ENCODE peak calls at places on chromosomes 4 and X, in ten cellular contexts. B is IMR-90, X is SK-N-SH, J is uterus, M is BJ, C is kidney, G is ovary, S is fibroblast of mammary gland, F is astrocyte of the spinal cord, O is neural progenitor cell. D is an unnamed sample.

GRCh38 chr4:106132045-106132444 is 184.0 kb downstream of the TBCK start:
- DNase-seq in B (no peak), X (no peak), J (no peak), M (no peak), C (no peak), G (no peak), S (no peak), F (no peak), O (no peak), D (no peak)

GRCh38 chrX:9671998-9672397 is 93.6 kb downstream of the GPR143 start:
- DNase-seq in B (no peak), X (no peak), J (no peak), M (no peak), C (no peak), G (no peak), S (no peak), F (no peak), O (no peak), D (no peak)

GRCh38 chr4:45063166-45063565 is 336.8 kb upstream of the GNPDA2 start:
- DNase-seq in B (no peak), X (no peak), J (peak), M (no peak), C (no peak), G (no peak), S (no peak), F (no peak), O (no peak), D (no peak)

GRCh38 chr4:176475091-176475490 is 155.3 kb downstream of the SPCS3 start:
- DNase-seq in B (no peak), X (no peak), J (no peak), M (no peak), C (no peak), G (no peak), S (no peak), F (no peak), O (no peak), D (peak)

GRCh38 chr4:110705440-110705782 is 82.5 kb upstream of the PITX2 start:
- DNase-seq in B (no peak), X (no peak), J (no peak), M (no peak), C (no peak), G (no peak), S (no peak), F (no peak), O (no peak), D (no peak)

GRCh38 chr4:8350326-8350725 is 80.8 kb downstream of the HTRA3 start:
- DNase-seq in B (no peak), X (no peak), J (no peak), M (no peak), C (peak), G (no peak), S (no peak), F (no peak), O (no peak), D (no peak)

GRCh38 chrX:107678957-107679740 is 50.8 kb downstream of the PRPS1 start:
- DNase-seq in B (peak), X (no peak), J (peak), M (no peak), C (peak), G (peak), S (peak), F (peak), O (no peak), D (peak)

GRCh38 chr4:106247600-106247999 is 68.4 kb downstream of the TBCK start:
- DNase-seq in B (peak), X (no peak), J (no peak), M (no peak), C (no peak), G (no peak), S (no peak), F (no peak), O (no peak), D (no peak)

GRCh38 chrX:38313190-38313589 is 14.1 kb downstream of the RPGR start:
- DNase-seq in B (peak), X (no peak), J (no peak), M (no peak), C (no peak), G (no peak), S (peak), F (peak), O (no peak), D (no peak)

GRCh38 chr4:153919667-153920066 is 130.8 kb upstream of the SFRP2 start:
- DNase-seq in B (no peak), X (no peak), J (no peak), M (no peak), C (no peak), G (no peak), S (peak), F (no peak), O (no peak), D (no peak)

GRCh38 chr4:87192155-87192919 is 28.1 kb downstream of the KLHL8 start:
- DNase-seq in B (no peak), X (no peak), J (no peak), M (no peak), C (no peak), G (no peak), S (peak), F (peak), O (no peak), D (no peak)

GRCh38 chr4:110597582-110597981 is 25.3 kb downstream of the PITX2 start:
- DNase-seq in B (no peak), X (no peak), J (no peak), M (no peak), C (no peak), G (no peak), S (no peak), F (no peak), O (no peak), D (no peak)

GRCh38 chr4:184541918-184542317 is 67.6 kb upstream of the IRF2 start:
- DNase-seq in B (no peak), X (no peak), J (no peak), M (no peak), C (no peak), G (no peak), S (no peak), F (no peak), O (no peak), D (no peak)

GRCh38 chrX:52553995-52554642 is 37.3 kb upstream of the XAGE1B start:
- DNase-seq in B (no peak), X (no peak), J (no peak), M (no peak), C (no peak), G (no peak), S (no peak), F (no peak), O (no peak), D (no peak)

GRCh38 chrX:52558140-52558539 is 41.3 kb upstream of the XAGE1B start:
- DNase-seq in B (no peak), X (no peak), J (no peak), M (no peak), C (no peak), G (no peak), S (no peak), F (no peak), O (no peak), D (no peak)

DNA sequence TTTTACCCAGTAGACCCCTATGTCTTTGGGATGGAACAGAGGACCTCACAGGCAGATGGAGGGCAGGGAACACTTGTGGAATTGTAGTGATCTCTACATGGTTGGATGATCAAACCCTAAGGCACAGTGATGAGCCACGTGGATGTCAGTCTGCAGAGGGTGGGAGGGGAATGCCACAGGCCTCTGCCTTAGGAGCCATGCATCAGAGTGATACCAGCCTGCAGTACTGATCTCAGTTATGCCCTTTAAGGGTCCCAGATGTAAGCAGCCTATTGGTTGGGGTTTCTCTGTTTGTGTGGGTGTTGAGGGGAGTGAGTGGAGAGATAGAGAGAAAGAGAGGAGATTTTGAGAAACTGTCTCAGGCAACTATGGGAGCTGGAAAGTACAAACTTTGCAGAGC is 39.9 kb upstream of the XAGE1B start:
- DNase-seq in B (no peak), X (no peak), J (no peak), M (no peak), C (no peak), G (no peak), S (no peak), F (no peak), O (no peak), D (no peak)
- H3K4me3 ChIP-seq in B (no peak), X (no peak), J (no peak), M (no peak), C (no peak), G (no peak), S (no peak), F (no peak), O (no peak), D (no peak)

GRCh38 chr4:112057479-112057878 is 87.8 kb upstream of the FAM241A start:
- DNase-seq in B (no peak), X (no peak), J (no peak), M (no peak), C (no peak), G (no peak), S (no peak), F (no peak), O (no peak), D (no peak)

GRCh38 chr4:112063260-112063659 is 82.0 kb upstream of the FAM241A start:
- DNase-seq in B (no peak), X (no peak), J (no peak), M (no peak), C (no peak), G (no peak), S (peak), F (no peak), O (no peak), D (no peak)

GRCh38 chr4:112061418-112061817 is 83.8 kb upstream of the FAM241A start:
- DNase-seq in B (no peak), X (no peak), J (no peak), M (no peak), C (no peak), G (no peak), S (no peak), F (no peak), O (no peak), D (no peak)

GRCh38 chr4:112058433-112058832 is 86.8 kb upstream of the FAM241A start:
- DNase-seq in B (peak), X (no peak), J (no peak), M (no peak), C (no peak), G (no peak), S (no peak), F (no peak), O (no peak), D (peak)

DNA sequence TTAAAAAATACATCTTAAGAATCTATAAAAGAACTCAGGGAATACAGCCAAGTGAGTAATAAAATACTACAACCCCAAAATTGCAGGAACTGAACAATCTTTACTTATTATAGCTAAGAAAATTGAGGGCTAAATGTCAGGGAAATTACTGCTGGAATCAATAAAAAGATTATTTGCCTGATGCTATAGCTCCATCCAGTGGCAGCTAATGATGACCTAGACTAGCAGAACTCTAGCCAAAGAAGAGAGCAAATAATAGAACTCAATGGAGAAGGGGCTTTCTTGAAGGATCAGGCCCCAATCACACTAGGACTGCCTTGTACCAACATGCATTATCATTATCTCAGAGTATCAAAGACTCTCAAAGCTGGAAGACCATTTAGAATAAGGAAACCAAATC is 85.0 kb upstream of the FAM241A start:
- DNase-seq in B (peak), X (peak), J (no peak), M (no peak), C (no peak), G (no peak), S (peak), F (peak), O (peak), D (peak)
- TF ChIP-seq CTCF in B (peak), X (peak), J (no peak), M (peak), C (no peak), G (no peak), S (peak), F (peak), O (peak), D (peak)

DNA sequence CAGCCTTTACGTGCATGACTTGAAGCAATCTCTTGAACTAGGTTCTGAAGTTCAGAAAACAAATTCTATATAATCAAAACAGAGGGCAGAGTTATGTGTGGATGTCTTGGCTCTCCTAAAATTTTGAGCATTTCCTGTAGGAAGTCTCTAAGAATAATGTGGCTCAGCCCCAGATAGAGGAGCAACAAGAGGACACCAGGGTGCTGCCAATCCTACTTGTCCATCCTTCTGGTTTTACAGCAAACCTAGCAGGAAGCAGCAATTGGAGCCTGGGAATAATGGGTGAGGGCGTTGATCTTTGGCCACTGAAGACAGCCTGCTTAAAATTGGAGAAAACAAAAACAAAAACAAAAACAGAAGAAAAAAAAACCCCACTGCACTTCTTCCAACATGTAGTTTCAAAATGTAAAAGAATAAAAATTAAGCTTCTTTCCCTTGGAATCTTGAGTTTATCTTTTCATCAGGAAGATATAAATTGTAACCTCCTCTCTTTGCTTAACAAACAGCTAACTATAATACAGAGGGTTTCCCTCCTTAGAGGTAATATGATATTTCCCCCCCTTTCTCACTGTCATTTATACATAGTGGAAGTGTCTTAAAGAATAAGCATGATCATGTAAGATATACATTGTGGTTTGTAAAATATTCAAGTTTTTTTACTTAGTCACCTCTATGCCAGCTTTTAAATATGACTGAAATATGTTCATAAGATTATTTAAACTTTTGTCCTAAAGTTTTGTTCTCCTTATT is 130.6 kb downstream of the FBXO8 start:
- DNase-seq in B (no peak), X (no peak), J (no peak), M (no peak), C (no peak), G (no peak), S (no peak), F (no peak), O (peak), D (no peak)
- H3K4me3 ChIP-seq in B (no peak), X (no peak), J (no peak), M (no peak), C (no peak), G (no peak), S (no peak), F (no peak), O (peak), D (no peak)

GRCh38 chr4:169010125-169011023 is at the start of gene CBR4:
- DNase-seq in B (peak), X (peak), J (peak), M (peak), C (peak), G (peak), S (peak), F (peak), O (peak), D (peak)
- TF ChIP-seq CTCF in B (peak), X (peak), J (no peak), M (peak), C (peak), G (peak), S (peak), F (no peak), O (peak), D (peak)

DNA sequence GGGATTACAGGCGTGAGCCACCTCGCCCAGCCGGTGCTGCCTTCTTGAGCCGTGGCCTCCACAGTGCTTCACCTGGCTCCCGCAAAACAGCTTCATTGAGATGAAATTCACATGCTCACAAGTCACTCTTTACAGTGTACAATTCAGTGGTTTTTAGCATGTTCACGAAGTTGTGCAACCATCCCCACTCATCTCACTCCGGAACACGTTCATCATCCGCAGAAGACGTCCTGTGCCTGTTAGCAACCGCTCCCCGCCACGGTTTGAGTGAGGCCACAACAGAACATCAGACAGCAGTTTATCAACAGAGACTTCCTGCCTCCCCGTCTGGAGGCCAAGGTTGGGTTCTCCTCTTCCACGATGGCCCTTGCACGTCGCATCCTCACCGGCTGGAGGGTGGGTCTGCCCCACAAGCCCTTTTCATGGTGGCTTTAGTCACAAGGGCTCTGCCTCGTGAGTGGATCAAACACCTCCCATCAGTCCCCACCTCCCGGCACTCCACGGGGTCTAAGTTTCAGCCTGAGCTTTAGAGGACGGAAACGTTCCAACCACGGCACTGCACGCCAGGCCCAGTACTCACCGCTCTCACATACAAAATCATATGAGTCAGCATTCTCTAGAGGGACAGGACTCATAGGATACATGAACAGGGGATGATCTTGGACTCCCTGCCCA is 29.6 kb upstream of the SPON2 start:
- DNase-seq in B (peak), X (peak), J (peak), M (peak), C (peak), G (peak), S (peak), F (peak), O (no peak), D (no peak)
- H3K4me3 ChIP-seq in B (no peak), X (no peak), J (no peak), M (no peak), C (no peak), G (no peak), S (peak), F (no peak), O (no peak), D (no peak)

GRCh38 chr4:121519236-121519838 is 138.5 kb upstream of the QRFPR start:
- DNase-seq in B (no peak), X (no peak), J (no peak), M (no peak), C (no peak), G (no peak), S (peak), F (no peak), O (no peak), D (no peak)

GRCh38 chr4:121510260-121510942 is 129.6 kb upstream of the QRFPR start:
- DNase-seq in B (no peak), X (no peak), J (no peak), M (no peak), C (no peak), G (no peak), S (no peak), F (no peak), O (no peak), D (no peak)

DNA sequence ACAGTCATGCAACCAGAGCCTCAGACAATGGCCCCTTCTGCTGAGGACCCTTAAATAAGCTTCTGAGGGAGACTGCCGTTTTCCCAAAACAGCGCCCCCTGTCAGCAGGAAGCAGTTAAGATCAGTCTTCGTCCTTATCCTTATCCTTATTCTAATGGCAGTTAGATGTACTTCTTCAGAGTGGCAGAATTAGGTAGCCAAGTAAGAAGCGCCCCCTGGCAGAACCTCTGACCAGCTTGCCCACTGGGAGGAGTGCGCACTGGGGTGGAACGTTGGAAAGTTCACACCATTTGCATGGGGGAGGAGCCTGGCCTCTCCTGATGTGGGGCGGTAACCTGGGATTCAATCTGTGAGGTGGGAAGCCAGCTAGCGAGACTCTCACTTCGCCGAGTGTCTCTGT is 133.6 kb upstream of the QRFPR start:
- DNase-seq in B (no peak), X (no peak), J (no peak), M (no peak), C (no peak), G (no peak), S (no peak), F (no peak), O (peak), D (no peak)
- TF ChIP-seq CTCF in B (no peak), X (no peak), J (no peak), M (no peak), C (no peak), G (no peak), S (peak), F (peak), O (peak), D (no peak)

GRCh38 chr4:3407171-3407771 is 34.5 kb upstream of the HGFAC start:
- DNase-seq in B (no peak), X (no peak), J (peak), M (no peak), C (peak), G (no peak), S (no peak), F (no peak), O (no peak), D (no peak)

GRCh38 chr4:3406021-3406420 is 35.7 kb upstream of the HGFAC start:
- DNase-seq in B (no peak), X (no peak), J (peak), M (no peak), C (no peak), G (no peak), S (no peak), F (no peak), O (no peak), D (no peak)

GRCh38 chr4:3405176-3405575 is 36.6 kb upstream of the HGFAC start:
- DNase-seq in B (no peak), X (no peak), J (peak), M (no peak), C (no peak), G (no peak), S (no peak), F (no peak), O (no peak), D (no peak)

GRCh38 chr4:3407930-3408792 is 33.6 kb upstream of the HGFAC start:
- DNase-seq in B (no peak), X (no peak), J (peak), M (no peak), C (no peak), G (peak), S (no peak), F (no peak), O (no peak), D (no peak)

DNA sequence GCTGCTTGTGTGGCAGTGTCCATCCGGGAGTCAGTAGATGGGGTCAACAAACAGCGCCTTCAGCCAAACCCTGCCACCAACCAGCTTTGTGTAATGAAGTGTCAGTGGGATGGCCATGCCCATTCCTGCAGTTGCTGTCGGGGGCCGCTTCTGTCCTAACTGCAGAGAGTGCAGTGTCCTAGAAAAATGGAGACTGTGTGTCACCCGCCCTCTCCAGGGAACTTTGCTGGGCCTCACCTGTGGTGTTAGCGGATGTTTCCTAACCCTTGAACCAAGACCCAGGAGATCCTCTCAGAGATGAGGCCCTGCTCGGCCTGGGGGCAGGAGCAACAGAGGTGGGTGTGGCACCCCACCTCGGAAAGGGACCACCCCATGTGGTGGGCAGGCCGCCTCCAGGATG is 35.3 kb upstream of the HGFAC start:
- DNase-seq in B (no peak), X (no peak), J (peak), M (no peak), C (no peak), G (no peak), S (no peak), F (no peak), O (no peak), D (no peak)
- H3K4me3 ChIP-seq in B (no peak), X (no peak), J (no peak), M (no peak), C (no peak), G (no peak), S (no peak), F (no peak), O (no peak), D (no peak)

GRCh38 chrX:19638968-19639539 is 123.7 kb upstream of the MAP3K15 start:
- DNase-seq in B (no peak), X (no peak), J (no peak), M (no peak), C (no peak), G (no peak), S (no peak), F (no peak), O (no peak), D (no peak)
- TF ChIP-seq CTCF in B (no peak), X (peak), J (no peak), M (no peak), C (no peak), G (no peak), S (no peak), F (no peak), O (no peak), D (no peak)

GRCh38 chrX:49199315-49199595 is 738 bp downstream of the SYP start:
- DNase-seq in B (no peak), X (no peak), J (no peak), M (no peak), C (no peak), G (no peak), S (no peak), F (no peak), O (no peak), D (no peak)
- H3K4me3 ChIP-seq in B (no peak), X (no peak), J (no peak), M (no peak), C (no peak), G (no peak), S (no peak), F (no peak), O (no peak), D (no peak)